ENCODE peak calls at places on chromosomes 3 and 15, in four cellular contexts. X, Z, P and S are unnamed samples. For H3K36me3, the result is how much of the 10 kb centered on the place peaks cover.

GRCh38 chr3:142641504-142641903 is 45.3 kb downstream of the PLS1 start:
- DNase-seq in Z (no peak), X (no peak), P (no peak), S (no peak)

GRCh38 chr15:78072080-78072892 is 5.2 kb downstream of the TBC1D2B start:
- DNase-seq in P (peak), X (peak), Z (peak), S (peak)

GRCh38 chr3:124791142-124791541 is 60.9 kb downstream of the UMPS start:
- DNase-seq in X (peak), P (no peak), Z (no peak), S (no peak)

GRCh38 chr3:95923496-95924210 is 890.7 kb upstream of the EPHA6 start:
- DNase-seq in Z (no peak), X (peak), P (no peak), S (no peak)

GRCh38 chr3:168219530-168219929 is 123.8 kb upstream of the GOLIM4 start:
- DNase-seq in P (no peak), Z (no peak), X (no peak), S (no peak)

GRCh38 chr15:91572110-91572509 is 281.4 kb upstream of the SLCO3A1 start:
- DNase-seq in Z (no peak), P (peak), X (no peak), S (peak)

GRCh38 chr3:73729969-73730440 is 105.3 kb upstream of the PDZRN3 start:
- DNase-seq in X (no peak), P (no peak), Z (no peak), S (peak)

GRCh38 chr3:194931366-194931765 is 245.7 kb downstream of the FAM43A start:
- DNase-seq in P (no peak), Z (no peak), X (no peak), S (no peak)

GRCh38 chr3:23129817-23130216 is 73.3 kb upstream of the UBE2E2 start:
- DNase-seq in X (peak), Z (no peak), P (no peak), S (no peak)

GRCh38 chr3:159059395-159059794 is 257.5 kb downstream of the MFSD1 start:
- DNase-seq in X (no peak), Z (no peak), P (no peak), S (no peak)

GRCh38 chr3:130707914-130708601 is 38.6 kb downstream of the PIK3R4 start:
- DNase-seq in X (peak), P (no peak), Z (no peak), S (no peak)

GRCh38 chr15:39784125-39784524 is 1.5 kb upstream of the FSIP1 start:
- DNase-seq in P (no peak), X (no peak), Z (no peak), S (no peak)

GRCh38 chr3:46566040-46566631 is at the start of gene LRRC2:
- DNase-seq in X (peak), P (peak), Z (peak), S (peak)

GRCh38 chr3:31981206-31982181 is at the start of the genes OSBPL10 and ZNF860:
- DNase-seq in P (peak), X (peak), Z (peak), S (peak)

DNA sequence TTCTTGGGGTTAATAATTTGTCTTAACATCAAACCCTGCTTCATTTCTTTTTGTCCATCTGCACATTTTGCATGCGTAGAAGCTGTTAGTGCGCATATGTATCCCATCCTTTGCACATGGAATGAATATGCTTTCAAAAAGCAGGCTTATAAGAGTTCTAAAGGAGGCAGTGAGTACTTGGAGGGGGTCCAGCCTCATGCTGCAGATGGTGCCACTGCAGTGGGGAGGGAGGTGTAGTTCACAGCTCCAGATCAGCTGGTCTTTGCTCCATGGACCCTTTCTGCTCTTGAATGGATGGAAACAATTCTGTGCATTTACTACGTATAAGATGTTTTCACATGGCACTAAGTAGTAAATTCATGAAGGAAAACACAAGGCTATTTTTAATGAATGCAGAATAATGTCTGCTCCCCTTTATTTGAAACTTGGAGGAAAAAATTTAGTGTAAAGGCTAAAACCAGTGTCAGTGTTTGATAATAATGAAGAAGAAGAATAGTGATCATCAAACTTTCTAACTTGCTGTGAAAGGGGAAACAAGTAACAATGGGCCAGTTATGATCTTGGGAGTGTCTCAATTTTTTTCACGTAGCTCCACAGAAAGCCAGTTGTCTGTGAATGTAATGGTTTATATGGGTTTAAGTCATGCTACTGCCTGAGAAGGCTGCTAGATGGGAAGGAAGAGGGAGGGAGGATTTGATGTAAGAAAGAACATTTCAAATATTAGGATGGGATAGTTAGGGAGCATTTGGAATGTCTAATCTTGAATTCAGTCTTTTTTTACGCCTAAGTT is 20.9 kb upstream of the SSR3 start:
- DNase-seq in P (no peak), Z (no peak), X (no peak), S (no peak)
- H3K36me3 ChIP-seq in P (under half), Z (under half), X (under half), S (under half)

DNA sequence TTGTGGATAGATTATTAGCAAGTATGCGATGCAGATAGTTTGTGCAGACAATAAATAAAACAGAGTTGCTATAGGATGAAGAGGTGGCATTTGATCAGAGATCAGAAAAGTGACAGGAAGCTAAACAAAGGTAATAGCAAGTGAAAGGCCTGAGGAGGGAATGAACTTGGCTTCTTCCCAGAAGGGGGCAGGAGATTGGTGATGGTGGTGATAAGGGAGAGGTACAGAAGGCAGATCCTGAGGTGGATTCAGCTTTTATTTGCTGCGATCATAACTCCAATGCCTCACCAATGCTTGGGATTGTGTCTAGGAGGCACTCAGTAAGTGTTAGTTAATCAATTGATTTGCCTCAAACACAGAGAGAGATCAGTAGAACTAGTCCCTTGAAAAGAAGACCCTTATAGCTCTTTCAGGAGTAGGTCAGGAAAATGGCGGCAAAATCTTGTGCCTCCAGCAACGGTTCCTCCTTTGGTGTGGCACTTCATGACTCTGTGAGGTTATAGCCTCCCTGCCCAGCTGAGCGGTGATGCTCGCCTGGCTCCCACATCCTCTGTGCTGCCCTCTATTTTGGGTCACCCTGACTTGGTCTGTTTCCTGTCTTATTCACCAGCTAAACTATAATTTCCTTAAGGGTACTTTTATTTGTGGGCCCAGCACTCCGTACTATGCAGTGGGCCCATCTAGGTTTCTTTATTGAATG is 37.5 kb downstream of the TGFBR2 start:
- DNase-seq in X (no peak), Z (no peak), P (no peak), S (no peak)
- H3K36me3 ChIP-seq in X (under half), Z (under half), P (under half), S (under half)

GRCh38 chr3:38313685-38314084 is 31.6 kb downstream of the SLC22A14 start:
- DNase-seq in Z (no peak), X (no peak), P (no peak), S (no peak)

GRCh38 chr3:38313263-38313662 is 31.2 kb downstream of the SLC22A14 start:
- DNase-seq in X (no peak), P (no peak), Z (no peak), S (no peak)

GRCh38 chr3:38311941-38312340 is 29.8 kb downstream of the SLC22A14 start:
- DNase-seq in P (no peak), X (no peak), Z (no peak), S (no peak)

GRCh38 chr3:38312356-38312755 is 30.3 kb downstream of the SLC22A14 start:
- DNase-seq in P (no peak), Z (no peak), X (no peak), S (no peak)

GRCh38 chr3:38311474-38311873 is 29.4 kb downstream of the SLC22A14 start:
- DNase-seq in Z (no peak), X (no peak), P (no peak), S (no peak)
- H3K36me3 ChIP-seq in Z (under half), X (under half), P (under half), S (under half)

DNA sequence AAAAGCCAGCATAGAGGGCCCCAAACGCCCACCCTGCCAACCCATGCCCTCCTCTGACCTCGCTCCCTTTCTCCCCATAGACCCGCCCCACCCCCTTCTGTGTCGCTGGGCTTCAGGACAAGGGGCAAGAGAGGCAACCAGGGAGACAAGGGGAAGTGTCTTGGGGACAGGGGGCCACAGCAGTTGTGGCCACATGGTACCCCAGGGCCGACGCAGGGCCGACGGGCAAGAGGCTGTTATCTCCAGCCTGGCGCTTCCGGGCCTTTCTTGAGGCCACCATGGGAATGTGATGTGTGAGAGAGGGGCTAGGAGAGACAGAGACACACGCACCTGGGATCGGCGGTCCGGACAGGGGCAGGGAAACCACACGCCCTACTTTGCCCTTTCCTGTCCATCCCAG is 3.4 kb upstream of the HAPLN3 start:
- DNase-seq in Z (no peak), P (no peak), X (no peak), S (no peak)
- H3K36me3 ChIP-seq in Z (under half), P (under half), X (under half), S (under half)

GRCh38 chr3:58164916-58165821 is 45.6 kb downstream of the DNASE1L3 start:
- DNase-seq in X (no peak), P (peak), Z (peak), S (no peak)

GRCh38 chr3:58167431-58168351 is 43.1 kb downstream of the DNASE1L3 start:
- DNase-seq in X (no peak), Z (peak), P (peak), S (peak)

GRCh38 chr3:58163234-58163633 is 47.5 kb downstream of the DNASE1L3 start:
- DNase-seq in P (peak), Z (no peak), X (no peak), S (no peak)

GRCh38 chr3:58161435-58162398 is 49.1 kb downstream of the DNASE1L3 start:
- DNase-seq in P (peak), X (peak), Z (no peak), S (peak)

GRCh38 chr3:58164199-58164879 is 46.4 kb downstream of the DNASE1L3 start:
- DNase-seq in X (no peak), Z (no peak), P (no peak), S (peak)
- H3K36me3 ChIP-seq in X (under half), Z (under half), P (under half), S (half or more)

GRCh38 chr3:128775241-128775640 is 49.3 kb downstream of the RAB7A start:
- DNase-seq in P (no peak), Z (no peak), X (no peak), S (no peak)
- H3K36me3 ChIP-seq in P (under half), Z (under half), X (under half), S (under half)

DNA sequence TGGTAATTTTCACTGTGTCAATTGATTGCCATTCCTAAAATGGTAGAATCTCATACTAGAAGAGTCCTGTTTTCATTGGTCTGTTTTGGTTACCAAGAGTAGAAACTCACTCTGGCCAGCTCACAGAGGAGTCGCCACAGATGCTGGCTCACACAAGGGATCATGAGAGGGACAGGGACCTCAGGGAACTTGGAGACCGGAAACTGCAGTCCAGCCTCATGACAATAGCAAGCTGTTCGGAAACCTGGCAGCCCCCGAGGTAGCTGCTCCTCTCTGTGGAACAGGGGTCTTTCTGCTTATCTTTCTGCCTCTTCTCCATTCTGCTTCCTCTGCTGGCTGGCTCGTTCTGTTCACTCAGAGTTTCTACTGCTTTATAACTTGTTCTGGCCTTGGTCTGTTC is 192.9 kb downstream of the PLCL2 start:
- DNase-seq in X (no peak), Z (no peak), P (no peak), S (no peak)
- H3K36me3 ChIP-seq in X (under half), Z (under half), P (under half), S (under half)